ENCODE peak calls at places on chromosomes 11 and 22, in nine cellular contexts. One of them, this sample, is unnamed.

GRCh38 chr11:68948948-68949347 is 31.8 kb downstream of the MRGPRD start:
- DNase-seq in stimulated activated naive CD8-positive, alpha-beta T cell treated with anti-CD3 and anti-CD28 coated beads, Interleukin-15, amount 100 ng/mL, for 72 hours: no peak
- DNase-seq in NCI-H82: no peak
- DNase-seq in T-helper 9 cell: no peak
- DNase-seq in caudate nucleus: no peak
- DNase-seq in NCI-H748 treated with DMSO at 0.1 percent for 48 hours: no peak
- DNase-seq in tibial nerve: no peak
- DNase-seq in activated CD4-positive, alpha-beta T cell treated with anti-CD3 and anti-CD28 coated beads for 48 hours: no peak
- DNase-seq in dorsolateral prefrontal cortex: no peak
- DNase-seq in this sample: no peak

GRCh38 chr11:77118971-77119370 is 9.1 kb upstream of the MYO7A start:
- DNase-seq in dorsolateral prefrontal cortex: no peak
- DNase-seq in stimulated activated naive CD8-positive, alpha-beta T cell treated with anti-CD3 and anti-CD28 coated beads, Interleukin-15, amount 100 ng/mL, for 72 hours: no peak
- DNase-seq in caudate nucleus: no peak
- DNase-seq in NCI-H748 treated with DMSO at 0.1 percent for 48 hours: no peak
- DNase-seq in NCI-H82: no peak
- DNase-seq in tibial nerve: no peak
- DNase-seq in activated CD4-positive, alpha-beta T cell treated with anti-CD3 and anti-CD28 coated beads for 48 hours: no peak
- DNase-seq in T-helper 9 cell: no peak
- DNase-seq in this sample: no peak

GRCh38 chr11:119111361-119111925 is 4.3 kb downstream of the C2CD2L start:
- DNase-seq in dorsolateral prefrontal cortex: no peak
- DNase-seq in NCI-H748 treated with DMSO at 0.1 percent for 48 hours: no peak
- DNase-seq in stimulated activated naive CD8-positive, alpha-beta T cell treated with anti-CD3 and anti-CD28 coated beads, Interleukin-15, amount 100 ng/mL, for 72 hours: no peak
- DNase-seq in activated CD4-positive, alpha-beta T cell treated with anti-CD3 and anti-CD28 coated beads for 48 hours: no peak
- DNase-seq in T-helper 9 cell: no peak
- DNase-seq in NCI-H82: no peak
- DNase-seq in caudate nucleus: no peak
- DNase-seq in tibial nerve: no peak
- DNase-seq in this sample: no peak

GRCh38 chr11:134024420-134025085 is 44.3 kb upstream of the JAM3 start:
- DNase-seq in NCI-H82: no peak
- DNase-seq in dorsolateral prefrontal cortex: no peak
- DNase-seq in NCI-H748 treated with DMSO at 0.1 percent for 48 hours: no peak
- DNase-seq in tibial nerve: no peak
- DNase-seq in activated CD4-positive, alpha-beta T cell treated with anti-CD3 and anti-CD28 coated beads for 48 hours: peak
- DNase-seq in stimulated activated naive CD8-positive, alpha-beta T cell treated with anti-CD3 and anti-CD28 coated beads, Interleukin-15, amount 100 ng/mL, for 72 hours: no peak
- DNase-seq in caudate nucleus: no peak
- DNase-seq in T-helper 9 cell: no peak
- DNase-seq in this sample: no peak

GRCh38 chr11:104432981-104433380 is 269.0 kb upstream of the PDGFD start:
- DNase-seq in dorsolateral prefrontal cortex: no peak
- DNase-seq in T-helper 9 cell: no peak
- DNase-seq in NCI-H748 treated with DMSO at 0.1 percent for 48 hours: no peak
- DNase-seq in tibial nerve: no peak
- DNase-seq in activated CD4-positive, alpha-beta T cell treated with anti-CD3 and anti-CD28 coated beads for 48 hours: no peak
- DNase-seq in stimulated activated naive CD8-positive, alpha-beta T cell treated with anti-CD3 and anti-CD28 coated beads, Interleukin-15, amount 100 ng/mL, for 72 hours: no peak
- DNase-seq in caudate nucleus: no peak
- DNase-seq in NCI-H82: no peak
- DNase-seq in this sample: no peak

GRCh38 chr22:42414565-42415298 is 17.5 kb downstream of the NFAM1 start:
- DNase-seq in caudate nucleus: no peak
- DNase-seq in dorsolateral prefrontal cortex: no peak
- DNase-seq in T-helper 9 cell: no peak
- DNase-seq in NCI-H748 treated with DMSO at 0.1 percent for 48 hours: no peak
- DNase-seq in activated CD4-positive, alpha-beta T cell treated with anti-CD3 and anti-CD28 coated beads for 48 hours: no peak
- DNase-seq in NCI-H82: no peak
- DNase-seq in stimulated activated naive CD8-positive, alpha-beta T cell treated with anti-CD3 and anti-CD28 coated beads, Interleukin-15, amount 100 ng/mL, for 72 hours: no peak
- DNase-seq in tibial nerve: no peak
- DNase-seq in this sample: no peak

GRCh38 chr22:26471522-26471921 is 12.1 kb downstream of the HPS4 start:
- DNase-seq in tibial nerve: no peak
- DNase-seq in T-helper 9 cell: no peak
- DNase-seq in dorsolateral prefrontal cortex: no peak
- DNase-seq in stimulated activated naive CD8-positive, alpha-beta T cell treated with anti-CD3 and anti-CD28 coated beads, Interleukin-15, amount 100 ng/mL, for 72 hours: no peak
- DNase-seq in NCI-H82: no peak
- DNase-seq in NCI-H748 treated with DMSO at 0.1 percent for 48 hours: no peak
- DNase-seq in caudate nucleus: no peak
- DNase-seq in activated CD4-positive, alpha-beta T cell treated with anti-CD3 and anti-CD28 coated beads for 48 hours: no peak
- DNase-seq in this sample: no peak

GRCh38 chr11:35029979-35030378 is 109.0 kb upstream of the CD44 start:
- DNase-seq in NCI-H748 treated with DMSO at 0.1 percent for 48 hours: no peak
- DNase-seq in tibial nerve: no peak
- DNase-seq in stimulated activated naive CD8-positive, alpha-beta T cell treated with anti-CD3 and anti-CD28 coated beads, Interleukin-15, amount 100 ng/mL, for 72 hours: no peak
- DNase-seq in T-helper 9 cell: no peak
- DNase-seq in dorsolateral prefrontal cortex: no peak
- DNase-seq in activated CD4-positive, alpha-beta T cell treated with anti-CD3 and anti-CD28 coated beads for 48 hours: peak
- DNase-seq in NCI-H82: no peak
- DNase-seq in caudate nucleus: no peak
- DNase-seq in this sample: no peak

GRCh38 chr11:123771664-123772063 is 17.3 kb upstream of the OR6X1 start:
- DNase-seq in activated CD4-positive, alpha-beta T cell treated with anti-CD3 and anti-CD28 coated beads for 48 hours: no peak
- DNase-seq in T-helper 9 cell: no peak
- DNase-seq in caudate nucleus: no peak
- DNase-seq in NCI-H748 treated with DMSO at 0.1 percent for 48 hours: no peak
- DNase-seq in stimulated activated naive CD8-positive, alpha-beta T cell treated with anti-CD3 and anti-CD28 coated beads, Interleukin-15, amount 100 ng/mL, for 72 hours: no peak
- DNase-seq in NCI-H82: no peak
- DNase-seq in tibial nerve: no peak
- DNase-seq in dorsolateral prefrontal cortex: no peak
- DNase-seq in this sample: no peak

GRCh38 chr22:36445158-36445668 is 36.2 kb downstream of the TXN2 start:
- DNase-seq in dorsolateral prefrontal cortex: no peak
- DNase-seq in activated CD4-positive, alpha-beta T cell treated with anti-CD3 and anti-CD28 coated beads for 48 hours: no peak
- DNase-seq in T-helper 9 cell: no peak
- DNase-seq in NCI-H748 treated with DMSO at 0.1 percent for 48 hours: no peak
- DNase-seq in caudate nucleus: no peak
- DNase-seq in NCI-H82: no peak
- DNase-seq in stimulated activated naive CD8-positive, alpha-beta T cell treated with anti-CD3 and anti-CD28 coated beads, Interleukin-15, amount 100 ng/mL, for 72 hours: no peak
- DNase-seq in tibial nerve: no peak
- DNase-seq in this sample: no peak

GRCh38 chr22:21567456-21568206 is at the start of gene UBE2L3:
- DNase-seq in stimulated activated naive CD8-positive, alpha-beta T cell treated with anti-CD3 and anti-CD28 coated beads, Interleukin-15, amount 100 ng/mL, for 72 hours: peak
- DNase-seq in T-helper 9 cell: peak
- DNase-seq in dorsolateral prefrontal cortex: peak
- DNase-seq in tibial nerve: peak
- DNase-seq in caudate nucleus: peak
- DNase-seq in activated CD4-positive, alpha-beta T cell treated with anti-CD3 and anti-CD28 coated beads for 48 hours: peak
- DNase-seq in NCI-H748 treated with DMSO at 0.1 percent for 48 hours: peak
- DNase-seq in NCI-H82: peak
- DNase-seq in this sample: no peak

GRCh38 chr22:43228330-43228729 is 41.4 kb upstream of the TTLL12 start:
- DNase-seq in activated CD4-positive, alpha-beta T cell treated with anti-CD3 and anti-CD28 coated beads for 48 hours: peak
- DNase-seq in NCI-H82: peak
- DNase-seq in tibial nerve: no peak
- DNase-seq in caudate nucleus: no peak
- DNase-seq in NCI-H748 treated with DMSO at 0.1 percent for 48 hours: no peak
- DNase-seq in dorsolateral prefrontal cortex: no peak
- DNase-seq in stimulated activated naive CD8-positive, alpha-beta T cell treated with anti-CD3 and anti-CD28 coated beads, Interleukin-15, amount 100 ng/mL, for 72 hours: no peak
- DNase-seq in T-helper 9 cell: no peak
- DNase-seq in this sample: no peak

GRCh38 chr11:131235328-131236298 is 134.8 kb upstream of the NTM start:
- DNase-seq in stimulated activated naive CD8-positive, alpha-beta T cell treated with anti-CD3 and anti-CD28 coated beads, Interleukin-15, amount 100 ng/mL, for 72 hours: no peak
- DNase-seq in T-helper 9 cell: no peak
- DNase-seq in dorsolateral prefrontal cortex: no peak
- DNase-seq in activated CD4-positive, alpha-beta T cell treated with anti-CD3 and anti-CD28 coated beads for 48 hours: no peak
- DNase-seq in NCI-H82: no peak
- DNase-seq in tibial nerve: no peak
- DNase-seq in NCI-H748 treated with DMSO at 0.1 percent for 48 hours: no peak
- DNase-seq in caudate nucleus: no peak
- DNase-seq in this sample: no peak

GRCh38 chr22:39721456-39722325 is 151.1 kb downstream of the CACNA1I start:
- DNase-seq in caudate nucleus: no peak
- DNase-seq in T-helper 9 cell: no peak
- DNase-seq in NCI-H748 treated with DMSO at 0.1 percent for 48 hours: no peak
- DNase-seq in tibial nerve: no peak
- DNase-seq in NCI-H82: no peak
- DNase-seq in activated CD4-positive, alpha-beta T cell treated with anti-CD3 and anti-CD28 coated beads for 48 hours: no peak
- DNase-seq in dorsolateral prefrontal cortex: no peak
- DNase-seq in stimulated activated naive CD8-positive, alpha-beta T cell treated with anti-CD3 and anti-CD28 coated beads, Interleukin-15, amount 100 ng/mL, for 72 hours: no peak
- DNase-seq in this sample: no peak

GRCh38 chr11:118910309-118911112 is 15.2 kb downstream of the BCL9L start:
- DNase-seq in NCI-H82: no peak
- DNase-seq in T-helper 9 cell: peak
- DNase-seq in tibial nerve: peak
- DNase-seq in NCI-H748 treated with DMSO at 0.1 percent for 48 hours: no peak
- DNase-seq in caudate nucleus: peak
- DNase-seq in activated CD4-positive, alpha-beta T cell treated with anti-CD3 and anti-CD28 coated beads for 48 hours: peak
- DNase-seq in stimulated activated naive CD8-positive, alpha-beta T cell treated with anti-CD3 and anti-CD28 coated beads, Interleukin-15, amount 100 ng/mL, for 72 hours: peak
- DNase-seq in dorsolateral prefrontal cortex: no peak
- DNase-seq in this sample: no peak

This sample was measured in NCI-H1417 treated with DMSO at 0.1 percent for 48 hours.